ENCODE peak calls at places on chromosomes 16 and 17, in seven cellular contexts. L, S, N, M, U, P and W are unnamed samples.

GRCh38 chr16:64017789-64018188 is 1104.1 kb downstream of the CDH11 start:
- DNase-seq in L (no peak), S (no peak), N (no peak), M (no peak), U (no peak), P (no peak), W (no peak)

GRCh38 chr16:72400257-72401078 is 228.5 kb upstream of the PMFBP1 start:
- DNase-seq in L (peak; percentile 24), S (peak; percentile 66), N (peak; percentile 47), M (peak; percentile 14), U (no peak), P (no peak), W (peak; percentile 59)

GRCh38 chr16:56513972-56514371 is 5.9 kb downstream of the BBS2 start:
- DNase-seq in L (peak; percentile 60), S (peak; percentile 54), N (peak; percentile 65), M (no peak), U (peak; percentile 16), P (peak; percentile 45), W (peak; percentile 67)

GRCh38 chr16:57305159-57305811 is 20.8 kb upstream of the PLLP start:
- DNase-seq in L (no peak), S (no peak), N (no peak), M (no peak), U (no peak), P (no peak), W (no peak)

GRCh38 chr17:26774291-26775218 is 519.4 kb upstream of the WSB1 start:
- DNase-seq in L (no peak), S (no peak), N (no peak), M (no peak), U (no peak), P (no peak), W (no peak)

GRCh38 chr17:40350410-40351184 is 13.9 kb downstream of the GJD3 start:
- DNase-seq in L (no peak), S (no peak), N (no peak), M (peak; percentile 62), U (no peak), P (no peak), W (no peak)

GRCh38 chr17:77424585-77425344 is 284.0 kb downstream of the SEC14L1 start:
- DNase-seq in L (peak; percentile 86), S (peak; percentile 88), N (peak; percentile 79), M (no peak), U (peak; percentile 36), P (no peak), W (peak; percentile 73)

GRCh38 chr17:18025596-18026407 is 13.2 kb downstream of the ATPAF2 start:
- DNase-seq in L (no peak), S (no peak), N (no peak), M (no peak), U (no peak), P (no peak), W (peak; percentile 87)

GRCh38 chr17:74513987-74514631 is 17.2 kb downstream of the CD300LB start:
- DNase-seq in L (no peak), S (peak; percentile 61), N (peak; percentile 44), M (no peak), U (no peak), P (peak; percentile 29), W (peak; percentile 60)

GRCh38 chr16:27355610-27356009 is 41.8 kb downstream of the IL4R start:
- DNase-seq in L (peak; percentile 50), S (peak; percentile 24), N (peak; percentile 34), M (no peak), U (no peak), P (no peak), W (peak; percentile 52)

GRCh38 chr16:70700101-70701020 is 14.5 kb upstream of the MTSS2 start:
- DNase-seq in L (no peak), S (no peak), N (peak; percentile 57), M (no peak), U (no peak), P (no peak), W (no peak)

GRCh38 chr16:71590584-71590983 is 13.7 kb upstream of the TAT start:
- DNase-seq in L (no peak), S (no peak), N (no peak), M (no peak), U (no peak), P (no peak), W (no peak)

GRCh38 chr16:57572978-57573733 is 30.7 kb downstream of the ADGRG5 start:
- DNase-seq in L (no peak), S (no peak), N (no peak), M (no peak), U (no peak), P (no peak), W (no peak)

GRCh38 chr17:74923538-74924249 is 379 bp upstream of the OTOP2 start:
- DNase-seq in L (peak; percentile 78), S (peak; percentile 48), N (peak; percentile 79), M (peak; percentile 76), U (no peak), P (peak; percentile 55), W (peak; percentile 40)

GRCh38 chr17:283911-284675 is 68.5 kb downstream of the RPH3AL start:
- DNase-seq in L (no peak), S (no peak), N (no peak), M (no peak), U (no peak), P (no peak), W (no peak)

GRCh38 chr17:59634632-59635561 is 15.2 kb downstream of the CLTC start:
- DNase-seq in L (no peak), S (no peak), N (no peak), M (no peak), U (no peak), P (no peak), W (no peak)

GRCh38 chr17:75778861-75779249 is 5.8 kb upstream of the UNK start:
- DNase-seq in L (peak; percentile 70), S (no peak), N (peak; percentile 63), M (no peak), U (no peak), P (peak; percentile 54), W (no peak)

GRCh38 chr16:1691276-1691675 is 13.2 kb downstream of the JPT2 start:
- DNase-seq in L (no peak), S (no peak), N (no peak), M (no peak), U (no peak), P (no peak), W (peak; percentile 48)
- TF ChIP-seq CTCF in L (no peak), S (no peak), N (no peak), M (no peak), U (no peak), P (no peak), W (peak; percentile 33)

DNA sequence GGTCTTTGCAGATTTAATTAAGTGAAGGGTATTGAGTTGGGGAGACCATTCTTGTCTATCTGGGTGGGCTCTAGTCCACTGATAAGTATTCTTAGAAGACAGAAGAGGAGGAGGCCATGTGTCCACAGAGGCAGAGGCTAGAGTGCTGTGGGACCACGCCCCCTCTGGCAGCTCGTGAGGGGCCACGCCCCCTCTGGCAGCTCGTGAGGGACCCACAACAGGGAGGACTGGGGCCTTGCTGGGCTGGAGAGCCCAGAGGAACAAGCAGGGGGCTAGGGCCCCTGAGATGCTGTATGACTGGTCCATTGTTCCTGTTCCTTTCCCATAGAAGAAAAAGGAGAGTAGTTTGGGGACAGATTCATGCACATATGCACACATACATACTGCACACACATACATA is 106.8 kb downstream of the METRNL start:
- DNase-seq in L (no peak), S (no peak), N (peak; percentile 6), M (no peak), U (no peak), P (no peak), W (no peak)
- TF ChIP-seq CTCF in L (no peak), S (no peak), N (no peak), M (no peak), U (no peak), P (no peak), W (no peak)

DNA sequence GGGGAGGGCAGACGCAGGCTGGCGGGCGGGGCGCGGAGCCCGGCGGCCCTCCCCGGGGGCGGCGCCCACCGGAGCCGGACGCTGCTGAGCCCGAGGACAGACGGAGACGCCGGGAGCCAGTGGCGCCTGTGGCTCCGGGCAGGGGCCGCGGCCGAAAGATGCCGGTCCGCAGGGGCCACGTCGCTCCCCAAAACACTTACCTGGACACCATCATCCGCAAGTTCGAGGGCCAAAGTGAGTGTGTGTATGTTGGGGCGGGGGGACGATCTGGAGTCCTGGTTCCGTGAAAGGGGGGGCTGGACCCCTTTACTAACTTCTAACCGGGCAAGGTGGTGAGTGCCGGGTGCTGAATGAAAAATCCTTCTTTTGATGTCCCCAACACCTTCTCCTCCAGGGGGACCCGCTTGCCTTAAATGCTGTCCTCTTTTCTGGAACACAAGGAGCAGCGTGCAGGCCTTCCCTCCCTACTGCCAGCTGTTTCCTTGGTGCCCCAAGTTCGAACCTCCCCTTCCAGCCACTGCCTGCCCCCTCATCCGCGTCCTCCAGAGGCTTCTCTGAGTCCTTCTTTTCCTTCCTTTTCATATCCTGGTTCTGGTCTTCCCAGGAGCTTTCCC is at the start of gene KCNH6:
- DNase-seq in L (no peak), S (no peak), N (no peak), M (no peak), U (no peak), P (no peak), W (no peak)
- TF ChIP-seq CTCF in L (no peak), S (no peak), N (no peak), M (no peak), U (no peak), P (no peak), W (no peak)

GRCh38 chr17:4596636-4597380 is 12.5 kb downstream of the SMTNL2 start:
- DNase-seq in L (no peak), S (no peak), N (no peak), M (no peak), U (no peak), P (no peak), W (no peak)

GRCh38 chr17:4591529-4591928 is 7.2 kb downstream of the SMTNL2 start:
- DNase-seq in L (no peak), S (no peak), N (no peak), M (no peak), U (no peak), P (no peak), W (no peak)

GRCh38 chr17:4593021-4593797 is 8.9 kb downstream of the SMTNL2 start:
- DNase-seq in L (no peak), S (no peak), N (no peak), M (no peak), U (no peak), P (no peak), W (no peak)

GRCh38 chr17:4592240-4593005 is 8.1 kb downstream of the SMTNL2 start:
- DNase-seq in L (no peak), S (no peak), N (no peak), M (no peak), U (no peak), P (no peak), W (no peak)

DNA sequence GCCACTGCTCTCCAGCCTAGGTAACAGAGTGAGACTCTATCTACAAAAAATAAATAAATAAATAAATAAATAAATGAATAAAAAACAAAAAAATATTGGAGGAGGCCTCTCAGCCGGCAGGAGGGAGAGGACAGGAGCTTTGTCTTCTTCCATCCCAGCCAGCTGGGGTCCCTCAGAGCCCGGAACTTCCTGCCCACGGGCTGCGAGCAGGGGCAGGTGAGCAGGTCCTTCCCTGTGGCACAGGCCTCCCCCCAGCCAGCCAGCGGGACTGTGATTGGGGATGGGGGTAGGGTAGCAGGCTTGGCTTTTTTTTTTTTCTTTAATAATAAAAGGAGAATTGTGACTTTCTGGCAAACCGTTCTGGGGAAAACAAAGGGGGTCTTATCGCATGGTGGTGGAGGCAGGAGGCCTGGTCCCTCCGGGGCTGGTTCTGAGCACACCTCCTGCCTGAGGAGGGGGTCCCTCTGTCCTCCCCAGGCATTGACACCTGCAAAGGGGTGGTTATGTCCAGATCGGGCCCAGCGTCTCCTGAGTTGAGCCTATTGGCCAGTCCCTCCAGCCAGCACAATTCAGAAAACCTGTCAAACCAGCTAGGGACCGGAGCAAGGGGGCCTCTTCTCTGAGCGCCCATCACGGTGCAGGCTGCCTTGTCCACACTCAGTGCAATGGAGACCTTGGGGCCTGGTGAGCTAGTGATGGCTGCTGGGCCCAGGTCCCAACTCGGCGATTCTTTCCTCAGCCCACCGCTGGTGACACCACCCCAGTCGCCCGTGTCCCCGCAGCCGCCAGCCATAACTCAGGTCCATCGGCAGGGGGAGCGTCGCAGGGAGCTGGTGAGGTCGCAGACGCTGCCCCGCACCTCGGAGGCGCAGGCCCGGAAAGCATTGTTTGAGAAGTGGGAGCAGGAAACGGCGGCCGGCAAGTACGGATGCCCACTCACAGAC is 10.3 kb downstream of the SMTNL2 start:
- DNase-seq in L (peak; percentile 53), S (no peak), N (peak; percentile 45), M (peak; percentile 46), U (no peak), P (no peak), W (no peak)
- TF ChIP-seq CTCF in L (peak; percentile 35), S (peak; percentile 23), N (peak; percentile 41), M (peak; percentile 62), U (peak; percentile 39), P (peak; percentile 34), W (no peak)